ENCODE peak calls at places on chromosome 11, in five cellular contexts. Q, C, K, W and X are unnamed samples.

GRCh38 chr11:129695543-129696308 is 119.9 kb upstream of the TMEM45B start:
- DNase-seq in W (peak), Q (peak), C (peak), K (peak), X (peak)

GRCh38 chr11:118313242-118313641 is 8.7 kb downstream of the CD3E start:
- DNase-seq in W (no peak), Q (no peak), K (no peak), C (no peak), X (no peak)

GRCh38 chr11:36233226-36233625 is 56.0 kb downstream of the COMMD9 start:
- DNase-seq in K (no peak), C (no peak), W (no peak), Q (no peak), X (no peak)

GRCh38 chr11:88363566-88364169 is 26.1 kb upstream of the CTSC start:
- DNase-seq in C (no peak), K (no peak), Q (no peak), W (no peak), X (no peak)

GRCh38 chr11:27174026-27174425 is 133.4 kb downstream of the BBOX1 start:
- DNase-seq in W (no peak), K (no peak), C (no peak), Q (no peak), X (no peak)

GRCh38 chr11:36383200-36383599 is 87.1 kb downstream of the PRR5L start:
- DNase-seq in Q (no peak), W (no peak), K (no peak), C (no peak), X (no peak)

GRCh38 chr11:61193596-61193995 is 9.7 kb upstream of the PGA3 start:
- DNase-seq in W (no peak), Q (no peak), K (no peak), C (no peak), X (no peak)

GRCh38 chr11:116890607-116891006 is 53.2 kb upstream of the APOA1 start:
- DNase-seq in K (no peak), W (no peak), C (no peak), Q (no peak), X (no peak)

GRCh38 chr11:2825261-2825885 is 60.2 kb downstream of the CDKN1C start:
- DNase-seq in Q (no peak), C (no peak), K (no peak), W (no peak), X (no peak)

GRCh38 chr11:133955945-133956421 is 785 bp downstream of the IGSF9B start:
- DNase-seq in K (no peak), Q (no peak), C (no peak), W (no peak), X (no peak)

GRCh38 chr11:76698321-76699043 is 27.9 kb upstream of the LRRC32 start:
- DNase-seq in K (no peak), W (peak), Q (no peak), C (no peak), X (no peak)